ENCODE peak calls at places on chromosomes 6 and 20, in seven cellular contexts. Z is hepatocyte; Q is cardiac fibroblast; L is fibroblast of lung; P is AG09319; E is progenitor cell of endocrine pancreas; O is CD8-positive, alpha-beta T cell. B is an unnamed sample.

GRCh38 chr6:27250955-27251671 is 3.6 kb downstream of the PRSS16 start:
- DNase-seq in Z (peak; percentile 95), Q (peak; percentile 19), L (no peak), P (no peak), E (peak; percentile 90), O (no peak), B (no peak)

GRCh38 chr6:44053760-44054556 is 73.3 kb downstream of the MRPL14 start:
- DNase-seq in Z (no peak), Q (peak; percentile 68), L (peak; percentile 58), P (peak; percentile 85), E (no peak), O (no peak), B (no peak)

GRCh38 chr20:62545901-62546525 is 70.2 kb upstream of the GATA5 start:
- DNase-seq in Z (no peak), Q (no peak), L (no peak), P (no peak), E (no peak), O (no peak), B (no peak)

GRCh38 chr20:58890073-58890453 is 37.5 kb downstream of the GNAS start:
- DNase-seq in Z (no peak), Q (no peak), L (no peak), P (no peak), E (no peak), O (no peak), B (no peak)

GRCh38 chr6:6007311-6008113 is 787 bp upstream of the NRN1 start:
- DNase-seq in Z (no peak), Q (no peak), L (no peak), P (no peak), E (no peak), O (no peak), B (no peak)

GRCh38 chr6:109239918-109240321 is 142.3 kb downstream of the CD164 start:
- DNase-seq in Z (no peak), Q (peak; percentile 56), L (no peak), P (no peak), E (no peak), O (no peak), B (no peak)

GRCh38 chr20:4227085-4227821 is 211.9 kb upstream of the RNF24 start:
- DNase-seq in Z (no peak), Q (peak; percentile 77), L (peak; percentile 69), P (peak; percentile 37), E (no peak), O (no peak), B (no peak)

GRCh38 chr6:35449287-35449881 is 2.8 kb upstream of the FANCE start:
- DNase-seq in Z (peak; percentile 89), Q (peak; percentile 81), L (peak; percentile 79), P (peak; percentile 45), E (no peak), O (no peak), B (no peak)

GRCh38 chr6:91386204-91386603 is 799.3 kb upstream of the MAP3K7 start:
- DNase-seq in Z (no peak), Q (no peak), L (no peak), P (no peak), E (no peak), O (no peak), B (no peak)

GRCh38 chr6:116444092-116444491 is 17.1 kb upstream of the CALHM6 start:
- DNase-seq in Z (peak; percentile 37), Q (peak; percentile 70), L (peak; percentile 68), P (no peak), E (no peak), O (no peak), B (no peak)

GRCh38 chr6:165729307-165729936 is 66.4 kb upstream of the PDE10A start:
- DNase-seq in Z (no peak), Q (peak; percentile 55), L (peak; percentile 7), P (no peak), E (no peak), O (no peak), B (no peak)

GRCh38 chr20:17036546-17036945 is 190.3 kb upstream of the PCSK2 start:
- DNase-seq in Z (peak; percentile 15), Q (no peak), L (no peak), P (no peak), E (no peak), O (no peak), B (no peak)

GRCh38 chr20:35398660-35399144 is 13.1 kb downstream of the UQCC1 start:
- DNase-seq in Z (no peak), Q (peak; percentile 73), L (peak; percentile 62), P (peak; percentile 67), E (no peak), O (no peak), B (no peak)

GRCh38 chr20:15320941-15321340 is 983.5 kb upstream of the FLRT3 start:
- DNase-seq in Z (no peak), Q (no peak), L (no peak), P (no peak), E (no peak), O (no peak), B (no peak)

GRCh38 chr6:106273087-106273486 is 52.5 kb downstream of the ATG5 start:
- DNase-seq in Z (no peak), Q (no peak), L (no peak), P (no peak), E (no peak), O (no peak), B (no peak)
- TF ChIP-seq CTCF in Z (no peak), Q (no peak), L (no peak), P (no peak), E (no peak), O (no peak), B (no peak)

DNA sequence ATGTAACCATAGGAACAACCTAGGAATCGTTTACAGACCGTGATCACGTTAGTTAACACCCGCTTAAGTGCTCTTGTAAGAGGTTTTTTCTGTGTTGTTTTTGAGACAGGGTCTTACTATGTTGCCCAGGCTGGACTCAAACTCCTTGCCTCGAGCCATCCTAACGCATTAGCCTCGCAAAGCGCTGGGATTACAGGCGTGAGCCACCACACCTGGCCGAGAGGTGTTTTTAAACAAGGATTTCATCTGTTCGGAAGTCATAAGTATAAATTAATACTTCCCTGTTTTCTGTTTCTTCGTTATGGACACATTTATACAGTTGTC is 727 bp downstream of the MRS2 start:
- DNase-seq in Z (no peak), Q (no peak), L (no peak), P (no peak), E (no peak), O (no peak), B (no peak)
- TF ChIP-seq CTCF in Z (no peak), Q (no peak), L (no peak), P (no peak), E (no peak), O (no peak), B (no peak)

DNA sequence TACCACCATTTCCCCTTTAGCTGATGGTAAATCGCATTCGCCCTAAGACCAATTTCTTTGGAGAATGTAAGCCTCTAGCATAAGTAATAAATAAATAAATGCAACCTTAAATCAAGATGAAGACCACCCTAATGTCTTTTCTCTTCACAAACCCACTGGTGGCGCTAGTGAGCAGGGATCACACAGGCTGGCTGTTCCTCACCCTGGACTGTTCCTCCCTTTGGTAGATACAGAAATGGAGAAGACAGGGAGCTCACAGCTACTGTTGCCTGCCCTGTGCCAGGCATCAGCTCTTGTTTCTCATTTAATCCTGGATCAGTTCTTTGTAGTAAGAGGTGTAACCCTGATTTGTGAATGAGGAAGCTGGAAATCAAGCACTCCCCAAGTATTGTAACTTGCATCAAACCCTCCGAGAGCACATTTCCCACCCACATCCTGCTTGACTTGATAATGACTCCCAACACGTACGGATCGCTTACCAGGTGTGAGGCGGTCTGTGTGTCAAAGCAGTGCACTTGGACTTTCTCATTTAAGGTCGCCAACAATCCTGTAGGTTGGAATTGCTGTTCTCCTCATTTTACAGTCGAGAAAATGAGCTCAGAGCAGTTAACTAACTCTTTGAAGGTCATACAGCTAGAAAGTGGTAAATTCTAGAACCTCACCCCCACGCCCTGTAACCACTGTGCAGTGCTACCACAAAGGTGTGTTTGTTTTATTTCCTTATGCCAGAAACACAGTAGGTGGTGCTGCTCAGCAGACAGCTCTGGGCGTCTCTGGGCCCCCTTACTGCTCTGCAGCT is 236.2 kb downstream of the TSHZ2 start:
- DNase-seq in Z (no peak), Q (no peak), L (no peak), P (no peak), E (no peak), O (no peak), B (no peak)
- TF ChIP-seq CTCF in Z (no peak), Q (no peak), L (no peak), P (no peak), E (peak; percentile 24), O (no peak), B (no peak)

GRCh38 chr6:170280689-170281045 is 10.2 kb downstream of the DLL1 start:
- DNase-seq in Z (no peak), Q (no peak), L (peak; percentile 5), P (no peak), E (no peak), O (no peak), B (no peak)
- TF ChIP-seq CTCF in Z (no peak), Q (no peak), L (no peak), P (no peak), E (no peak), O (no peak), B (no peak)

GRCh38 chr20:50273601-50274491 is 83.2 kb downstream of the CEBPB start:
- DNase-seq in Z (no peak), Q (no peak), L (no peak), P (no peak), E (no peak), O (no peak), B (no peak)
- TF ChIP-seq CTCF in Z (no peak), Q (no peak), L (no peak), P (peak; percentile 3), E (no peak), O (no peak), B (no peak)

DNA sequence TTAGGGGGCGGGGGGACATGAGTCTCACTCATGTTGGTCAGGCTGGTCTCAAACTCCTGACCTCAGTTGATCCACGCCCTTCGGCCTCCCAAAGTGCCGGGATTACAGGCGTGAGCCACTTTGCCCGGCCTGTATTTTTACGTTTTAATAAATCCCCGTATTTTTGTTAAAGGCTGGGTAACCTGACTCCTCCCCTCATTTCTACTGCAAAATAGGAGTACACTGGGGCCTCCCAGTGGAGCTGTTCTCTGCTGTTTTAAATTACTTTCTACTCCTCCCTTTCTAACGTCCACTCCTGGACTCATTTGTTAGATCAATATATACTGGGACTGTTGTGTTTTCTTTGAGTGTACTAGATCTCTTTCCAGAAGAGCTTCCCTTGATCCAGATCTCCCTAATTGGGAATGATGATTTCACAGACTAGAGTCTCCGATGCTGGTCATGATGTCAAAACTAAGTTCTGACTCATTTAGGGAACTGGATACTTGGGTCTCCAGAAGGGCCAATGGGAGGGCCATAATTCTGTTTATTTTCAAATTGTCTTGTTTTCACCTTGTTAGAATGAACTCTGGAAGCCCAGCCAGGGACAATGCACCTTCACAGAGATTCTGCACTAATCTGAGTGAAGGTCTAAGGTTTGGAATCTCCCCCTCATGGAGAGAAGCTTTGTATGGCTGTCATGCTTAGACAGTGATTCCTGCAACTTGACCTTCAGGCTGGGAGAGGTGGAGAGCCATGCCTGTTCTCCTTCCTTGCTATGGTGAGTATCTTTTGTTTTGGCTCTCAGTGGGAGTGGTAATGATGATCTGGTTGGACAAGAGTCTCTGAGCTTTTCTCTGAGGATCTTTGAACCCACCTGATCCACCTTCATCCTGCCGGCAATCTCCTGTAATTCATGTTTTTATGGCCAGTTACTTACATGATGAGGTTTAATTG is 9.4 kb downstream of the HSPA1B start:
- DNase-seq in Z (peak; percentile 49), Q (peak; percentile 55), L (peak; percentile 65), P (no peak), E (no peak), O (no peak), B (no peak)
- TF ChIP-seq CTCF in Z (peak; percentile 13), Q (peak; percentile 6), L (peak; percentile 25), P (peak; percentile 21), E (no peak), O (no peak), B (no peak)

GRCh38 chr6:41523957-41524633 is 22.1 kb upstream of the FOXP4 start:
- DNase-seq in Z (no peak), Q (no peak), L (no peak), P (no peak), E (no peak), O (no peak), B (no peak)
- TF ChIP-seq CTCF in Z (no peak), Q (no peak), L (no peak), P (no peak), E (no peak), O (no peak), B (no peak)

B was measured in natural killer cell.